ENCODE peak calls at places on chromosomes 13 and 19, in four cellular contexts. One of them, this sample, is unnamed. For H3K4me1, the result is how much of the 10 kb centered on the place peaks cover.

GRCh38 chr13:107202371-107203023 is 634.6 kb upstream of the ARGLU1 start:
- DNase-seq in ascending aorta: no peak
- DNase-seq in pancreas: no peak
- DNase-seq in ovary: peak
- DNase-seq in this sample: no peak

GRCh38 chr19:6593651-6594416 is 2.9 kb upstream of the CD70 start:
- DNase-seq in ascending aorta: no peak
- DNase-seq in pancreas: no peak
- DNase-seq in ovary: no peak
- DNase-seq in this sample: no peak

GRCh38 chr19:21568816-21569496 is 63.6 kb downstream of the ZNF429 start:
- DNase-seq in ascending aorta: peak
- DNase-seq in pancreas: peak
- DNase-seq in ovary: peak
- DNase-seq in this sample: peak

GRCh38 chr13:106109391-106109791 is 426.1 kb downstream of the EFNB2 start:
- DNase-seq in ascending aorta: no peak
- DNase-seq in pancreas: no peak
- DNase-seq in ovary: no peak
- DNase-seq in this sample: no peak

GRCh38 chr19:50264483-50265186 is 61.2 kb downstream of the MYH14 start:
- DNase-seq in ascending aorta: no peak
- DNase-seq in pancreas: no peak
- DNase-seq in ovary: no peak
- DNase-seq in this sample: no peak

GRCh38 chr19:18140473-18140872 is 12.5 kb upstream of the PIK3R2 start:
- DNase-seq in ascending aorta: no peak
- DNase-seq in pancreas: no peak
- DNase-seq in ovary: no peak
- DNase-seq in this sample: no peak

GRCh38 chr13:114096811-114097503 is 35.5 kb downstream of the RASA3 start:
- DNase-seq in ascending aorta: no peak
- DNase-seq in pancreas: no peak
- DNase-seq in ovary: peak
- DNase-seq in this sample: no peak

GRCh38 chr19:2729943-2730818 is 9.0 kb upstream of the DIRAS1 start:
- DNase-seq in ascending aorta: no peak
- DNase-seq in pancreas: no peak
- DNase-seq in ovary: no peak
- DNase-seq in this sample: no peak

DNA sequence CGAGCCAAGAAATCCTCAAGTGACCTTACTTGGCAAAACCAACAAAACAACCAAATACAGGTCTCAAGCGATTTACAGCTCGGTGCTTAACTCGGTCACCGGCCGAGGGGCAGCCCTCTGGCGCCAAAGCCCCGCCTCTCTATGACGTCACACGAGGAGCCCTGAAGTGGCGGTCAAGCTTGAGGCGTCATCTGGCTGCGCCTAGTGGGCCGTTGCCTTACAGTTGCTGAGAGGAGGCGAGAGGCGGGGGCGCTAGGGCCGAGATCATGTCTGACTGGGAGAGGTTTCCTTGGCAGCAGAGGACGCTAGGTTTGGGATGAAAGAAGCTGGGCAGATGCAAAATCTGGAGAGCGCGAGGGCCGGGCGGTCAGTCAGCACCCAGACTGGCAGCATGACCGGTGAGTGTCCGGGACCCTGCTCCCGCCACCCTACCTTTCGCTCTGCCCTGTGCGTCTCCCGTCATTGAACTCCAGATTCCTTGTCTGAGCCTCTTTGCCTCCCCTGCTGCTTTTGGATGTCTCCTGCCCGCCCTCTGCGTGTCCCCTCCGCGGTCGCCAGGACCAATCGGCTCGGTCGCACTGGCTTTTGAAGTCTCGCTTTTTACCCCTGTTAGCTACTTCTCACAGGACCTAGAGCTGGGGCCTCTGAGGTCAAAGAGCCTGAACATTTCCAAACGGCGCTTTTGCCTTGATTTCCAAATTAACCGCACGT is at the start of gene CDADC1:
- DNase-seq in ascending aorta: peak
- DNase-seq in pancreas: peak
- DNase-seq in ovary: peak
- DNase-seq in this sample: peak
- TF ChIP-seq CTCF in ascending aorta: no peak
- TF ChIP-seq CTCF in pancreas: no peak
- TF ChIP-seq CTCF in ovary: no peak
- TF ChIP-seq CTCF in this sample: no peak

GRCh38 chr19:41323430-41324125 is 13.6 kb downstream of the CCDC97 start:
- DNase-seq in ascending aorta: peak
- DNase-seq in pancreas: peak
- DNase-seq in ovary: peak
- DNase-seq in this sample: peak
- H3K4me3 ChIP-seq in ascending aorta: no peak
- H3K4me3 ChIP-seq in pancreas: no peak
- H3K4me3 ChIP-seq in ovary: no peak
- H3K4me3 ChIP-seq in this sample: no peak

GRCh38 chr13:97238883-97239282 is 16.8 kb downstream of the MBNL2 start:
- DNase-seq in ascending aorta: no peak
- DNase-seq in pancreas: no peak
- DNase-seq in ovary: no peak
- DNase-seq in this sample: no peak
- H3K4me1 ChIP-seq in ascending aorta: half or more
- H3K4me1 ChIP-seq in pancreas: under half
- H3K4me1 ChIP-seq in ovary: under half
- H3K4me1 ChIP-seq in this sample: half or more

DNA sequence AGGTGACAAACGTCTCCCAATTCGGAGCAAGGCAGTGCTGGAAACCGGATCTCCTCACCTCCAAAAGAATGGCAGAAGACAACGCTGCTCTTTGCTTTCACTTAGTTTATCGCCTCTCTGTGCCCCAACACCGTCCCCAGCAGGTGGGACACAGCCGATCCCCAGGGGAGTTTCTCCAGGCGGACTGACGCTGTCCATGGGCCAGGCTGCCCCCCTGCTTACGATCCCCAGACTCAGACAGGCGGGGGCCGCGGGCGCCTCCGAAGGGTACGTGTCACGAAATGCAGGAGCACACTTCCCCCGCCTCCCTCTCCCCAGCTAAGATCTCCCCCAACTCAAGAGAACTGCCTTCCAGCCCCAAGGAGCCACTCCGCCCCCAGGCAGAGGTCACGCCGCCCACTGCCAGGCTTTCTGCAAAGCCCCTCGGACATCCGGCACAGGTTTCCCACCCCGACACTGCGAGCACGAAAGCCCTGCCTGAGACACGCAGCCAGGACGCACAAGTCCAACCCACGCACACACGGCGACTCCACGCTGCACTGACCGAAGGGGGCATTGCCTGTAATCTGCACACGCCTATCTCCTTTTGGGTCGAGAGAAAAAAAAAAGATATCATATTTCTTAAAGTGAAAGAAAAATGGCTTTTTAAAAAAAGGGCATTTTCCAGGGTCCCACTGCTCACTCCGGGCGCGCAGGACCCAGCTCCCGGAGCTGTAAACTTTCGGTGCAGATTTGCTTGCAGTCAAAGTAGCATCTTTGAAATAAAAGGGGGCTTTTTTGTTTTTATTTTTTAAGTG is 1.9 kb downstream of the SPRY2 start:
- DNase-seq in ascending aorta: peak
- DNase-seq in pancreas: peak
- DNase-seq in ovary: peak
- DNase-seq in this sample: peak
- TF ChIP-seq CTCF in ascending aorta: no peak
- TF ChIP-seq CTCF in pancreas: no peak
- TF ChIP-seq CTCF in ovary: no peak
- TF ChIP-seq CTCF in this sample: no peak